ENCODE peak calls at places on chromosomes 2 and 18, in four cellular contexts. One of them, this sample, is unnamed.

GRCh38 chr2:104975371-104975770 is 62.5 kb upstream of the MRPS9 start:
- DNase-seq in prostate gland: no peak
- DNase-seq in right lobe of liver: no peak
- DNase-seq in body of pancreas: no peak
- DNase-seq in this sample: no peak

GRCh38 chr2:58484201-58484600 is 243.1 kb upstream of the FANCL start:
- DNase-seq in right lobe of liver: no peak
- DNase-seq in body of pancreas: no peak
- DNase-seq in prostate gland: no peak
- DNase-seq in this sample: peak; percentile 7

GRCh38 chr2:217228732-217229131 is 368.9 kb upstream of the TNP1 start:
- DNase-seq in body of pancreas: no peak
- DNase-seq in right lobe of liver: no peak
- DNase-seq in prostate gland: no peak
- DNase-seq in this sample: no peak

GRCh38 chr2:69789762-69790600 is 39.5 kb upstream of the GMCL1 start:
- DNase-seq in prostate gland: no peak
- DNase-seq in right lobe of liver: no peak
- DNase-seq in body of pancreas: no peak
- DNase-seq in this sample: no peak

GRCh38 chr2:120520929-120521912 is 175.3 kb downstream of the INHBB start:
- DNase-seq in body of pancreas: peak; percentile 65
- DNase-seq in prostate gland: peak; percentile 53
- DNase-seq in right lobe of liver: no peak
- DNase-seq in this sample: peak; percentile 50

GRCh38 chr18:73594749-73595148 is 552.9 kb downstream of the FBXO15 start:
- DNase-seq in body of pancreas: no peak
- DNase-seq in prostate gland: no peak
- DNase-seq in right lobe of liver: no peak
- DNase-seq in this sample: no peak

GRCh38 chr18:79848579-79849327 is 51.0 kb downstream of the KCNG2 start:
- DNase-seq in prostate gland: no peak
- DNase-seq in right lobe of liver: no peak
- DNase-seq in body of pancreas: no peak
- DNase-seq in this sample: no peak

GRCh38 chr18:54020346-54020745 is 204.1 kb downstream of the MBD2 start:
- DNase-seq in prostate gland: no peak
- DNase-seq in body of pancreas: no peak
- DNase-seq in right lobe of liver: no peak
- DNase-seq in this sample: no peak

GRCh38 chr2:287471-287885 is 413 bp downstream of the ALKAL2 start:
- DNase-seq in body of pancreas: no peak
- DNase-seq in prostate gland: no peak
- DNase-seq in right lobe of liver: no peak
- DNase-seq in this sample: no peak

GRCh38 chr2:171244466-171244969 is 83.8 kb upstream of the TLK1 start:
- DNase-seq in right lobe of liver: no peak
- DNase-seq in body of pancreas: no peak
- DNase-seq in prostate gland: no peak
- DNase-seq in this sample: no peak

GRCh38 chr18:52615321-52615720 is 275.3 kb downstream of the DCC start:
- DNase-seq in prostate gland: no peak
- DNase-seq in body of pancreas: no peak
- DNase-seq in right lobe of liver: no peak
- DNase-seq in this sample: no peak

GRCh38 chr2:63654959-63655358 is 66.2 kb downstream of the MDH1 start:
- DNase-seq in right lobe of liver: no peak
- DNase-seq in prostate gland: no peak
- DNase-seq in body of pancreas: no peak
- DNase-seq in this sample: no peak

GRCh38 chr18:73947180-73947989 is 200.2 kb downstream of the FBXO15 start:
- DNase-seq in body of pancreas: no peak
- DNase-seq in right lobe of liver: no peak
- DNase-seq in prostate gland: no peak
- DNase-seq in this sample: no peak

GRCh38 chr2:179612108-179612507 is 249.3 kb downstream of the ZNF385B start:
- DNase-seq in prostate gland: no peak
- DNase-seq in right lobe of liver: no peak
- DNase-seq in body of pancreas: no peak
- DNase-seq in this sample: no peak

GRCh38 chr2:30670453-30670852 is 136.8 kb downstream of the CAPN13 start:
- DNase-seq in body of pancreas: no peak
- DNase-seq in right lobe of liver: no peak
- DNase-seq in prostate gland: no peak
- DNase-seq in this sample: no peak

GRCh38 chr18:77191241-77191751 is 58.4 kb upstream of the GALR1 start:
- DNase-seq in right lobe of liver: no peak
- DNase-seq in prostate gland: no peak
- DNase-seq in body of pancreas: no peak
- DNase-seq in this sample: no peak

GRCh38 chr2:112958428-112959108 is 19.2 kb upstream of the IL36G start:
- DNase-seq in right lobe of liver: no peak
- DNase-seq in prostate gland: peak; percentile 16
- DNase-seq in body of pancreas: peak; percentile 45
- DNase-seq in this sample: peak; percentile 33

GRCh38 chr2:239337877-239338484 is 62.8 kb downstream of the HDAC4 start:
- DNase-seq in prostate gland: no peak
- DNase-seq in right lobe of liver: no peak
- DNase-seq in body of pancreas: no peak
- DNase-seq in this sample: no peak

GRCh38 chr2:204860249-204860648 is 315.0 kb downstream of the PARD3B start:
- DNase-seq in body of pancreas: no peak
- DNase-seq in right lobe of liver: peak; percentile 55
- DNase-seq in prostate gland: no peak
- DNase-seq in this sample: no peak
- TF ChIP-seq POLR2A in body of pancreas: no peak
- TF ChIP-seq POLR2A in right lobe of liver: no peak
- TF ChIP-seq POLR2A in prostate gland: no peak
- TF ChIP-seq POLR2A in this sample: no peak

GRCh38 chr2:231985823-231986261 is 24.3 kb downstream of the DIS3L2 start:
- DNase-seq in prostate gland: no peak
- DNase-seq in body of pancreas: no peak
- DNase-seq in right lobe of liver: no peak
- DNase-seq in this sample: no peak
- TF ChIP-seq POLR2A in prostate gland: no peak
- TF ChIP-seq POLR2A in body of pancreas: no peak
- TF ChIP-seq POLR2A in right lobe of liver: no peak
- TF ChIP-seq POLR2A in this sample: no peak

GRCh38 chr2:240561325-240561971 is 1.3 kb downstream of the DUSP28 start:
- DNase-seq in right lobe of liver: no peak
- DNase-seq in prostate gland: peak; percentile 54
- DNase-seq in body of pancreas: no peak
- DNase-seq in this sample: no peak
- TF ChIP-seq POLR2A in right lobe of liver: no peak
- TF ChIP-seq POLR2A in prostate gland: no peak
- TF ChIP-seq POLR2A in body of pancreas: no peak
- TF ChIP-seq POLR2A in this sample: no peak

GRCh38 chr18:35477497-35477896 is 20.3 kb downstream of the INO80C start:
- DNase-seq in right lobe of liver: no peak
- DNase-seq in body of pancreas: no peak
- DNase-seq in prostate gland: no peak
- DNase-seq in this sample: no peak

GRCh38 chr18:35477974-35478373 is 19.8 kb downstream of the INO80C start:
- DNase-seq in body of pancreas: no peak
- DNase-seq in right lobe of liver: no peak
- DNase-seq in prostate gland: no peak
- DNase-seq in this sample: no peak

GRCh38 chr18:35479911-35480586 is 17.7 kb downstream of the INO80C start:
- DNase-seq in right lobe of liver: peak; percentile 60
- DNase-seq in body of pancreas: no peak
- DNase-seq in prostate gland: no peak
- DNase-seq in this sample: no peak

GRCh38 chr18:35481960-35482366 is 15.8 kb downstream of the INO80C start:
- DNase-seq in body of pancreas: no peak
- DNase-seq in prostate gland: no peak
- DNase-seq in right lobe of liver: no peak
- DNase-seq in this sample: no peak

DNA sequence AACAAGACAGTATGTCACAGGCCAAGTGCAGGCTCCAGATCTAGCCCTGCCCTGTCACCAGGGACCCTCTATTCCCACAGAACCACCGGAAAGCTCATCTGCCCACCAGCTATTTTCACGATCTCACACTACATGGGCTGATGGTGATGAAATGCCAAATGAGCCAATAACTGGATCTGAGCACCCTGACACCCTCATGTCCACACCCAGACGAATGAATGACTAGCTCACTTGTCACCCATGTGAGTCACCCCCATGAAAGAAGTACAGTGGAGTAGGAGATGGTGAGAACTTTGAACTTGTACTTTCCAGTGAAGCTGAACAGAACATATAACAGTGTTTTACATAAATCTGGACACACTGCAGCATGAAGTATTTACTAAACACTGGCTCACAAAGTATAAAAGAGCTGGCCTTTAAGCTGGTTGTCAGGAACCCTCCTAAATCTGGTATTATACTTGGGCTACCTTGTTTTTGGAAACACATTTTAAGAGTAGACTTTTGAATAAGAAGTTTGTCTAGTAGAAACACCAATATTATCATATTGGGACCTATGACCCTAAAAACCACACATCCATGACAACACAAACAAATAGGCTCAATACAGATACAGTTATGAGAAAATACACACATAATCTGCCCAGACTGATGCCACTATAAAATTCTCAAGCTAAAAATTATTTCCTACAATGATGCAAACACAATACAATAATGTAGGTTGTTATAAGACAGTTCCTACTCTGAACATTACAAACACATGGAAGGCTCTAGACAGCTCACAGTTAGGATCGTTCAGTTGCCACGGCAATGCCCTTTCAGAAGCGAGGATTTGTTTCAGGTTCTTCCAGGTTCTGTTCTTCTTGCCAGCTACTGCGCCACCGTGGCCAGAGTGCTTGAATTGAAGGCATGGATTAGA is 19.0 kb downstream of the INO80C start:
- DNase-seq in right lobe of liver: peak; percentile 62
- DNase-seq in prostate gland: no peak
- DNase-seq in body of pancreas: peak; percentile 15
- DNase-seq in this sample: peak; percentile 54
- TF ChIP-seq POLR2A in right lobe of liver: no peak
- TF ChIP-seq POLR2A in prostate gland: no peak
- TF ChIP-seq POLR2A in body of pancreas: no peak
- TF ChIP-seq POLR2A in this sample: no peak

DNA sequence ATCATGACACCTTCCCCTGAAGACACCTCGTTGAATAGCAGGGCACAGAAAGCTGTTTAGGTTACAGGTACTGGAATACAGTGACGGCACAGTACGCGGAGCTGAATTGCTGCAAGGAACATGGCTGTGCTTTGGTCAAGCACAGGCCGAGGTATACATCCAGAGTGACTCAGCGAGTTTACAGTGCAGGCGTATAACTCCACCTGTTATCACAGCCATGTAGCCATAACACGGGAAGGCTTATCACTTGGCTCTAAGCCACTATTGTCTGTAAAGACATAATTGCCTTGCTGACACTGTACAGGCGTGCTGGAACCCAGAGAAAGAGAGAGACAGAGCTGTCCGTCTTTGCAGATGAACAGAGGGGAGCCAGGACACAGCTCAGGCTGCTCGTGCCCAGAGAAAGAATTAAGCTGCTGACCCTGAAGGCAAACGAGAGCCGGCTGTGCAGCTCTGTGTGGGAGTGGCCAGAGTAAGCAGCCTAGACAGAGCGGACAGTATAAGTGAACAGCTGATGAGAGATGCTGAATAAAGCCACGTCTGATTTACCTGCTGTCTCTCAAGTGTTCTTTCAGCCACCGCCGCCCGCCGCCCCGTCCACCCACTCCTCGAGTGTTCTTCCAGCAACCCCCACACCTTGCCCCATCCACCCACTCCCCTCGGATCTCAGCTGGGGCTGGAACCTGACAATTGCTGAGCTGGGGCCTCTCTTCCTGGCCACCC is 87.3 kb upstream of the PPP1CB start:
- DNase-seq in right lobe of liver: no peak
- DNase-seq in body of pancreas: peak; percentile 51
- DNase-seq in prostate gland: no peak
- DNase-seq in this sample: no peak
- TF ChIP-seq POLR2A in right lobe of liver: no peak
- TF ChIP-seq POLR2A in body of pancreas: no peak
- TF ChIP-seq POLR2A in prostate gland: no peak
- TF ChIP-seq POLR2A in this sample: no peak

This sample was measured in H54.